ENCODE peak calls at places on chromosomes 4 and X, in four cellular contexts. X, U, F and Y are unnamed samples.

GRCh38 chrX:105315301-105315700 is 94.8 kb upstream of the TEX13A start:
- DNase-seq in X (no peak), U (no peak), F (no peak), Y (no peak)

GRCh38 chr4:4601803-4602369 is 60.0 kb upstream of the STX18 start:
- DNase-seq in X (no peak), U (no peak), F (no peak), Y (no peak)

GRCh38 chrX:72048515-72049455 is 82.9 kb downstream of the RTL5 start:
- DNase-seq in X (no peak), U (no peak), F (no peak), Y (no peak)

GRCh38 chr4:78557841-78558240 is 6.3 kb downstream of the ANXA3 start:
- DNase-seq in X (no peak), U (no peak), F (no peak), Y (no peak)

GRCh38 chr4:107196312-107196711 is 160.2 kb upstream of the DKK2 start:
- DNase-seq in X (no peak), U (no peak), F (no peak), Y (no peak)

GRCh38 chr4:132809298-132810032 is 339.6 kb upstream of the PCDH10 start:
- DNase-seq in X (no peak), U (no peak), F (no peak), Y (no peak)

GRCh38 chr4:162485486-162485885 is 321.7 kb upstream of the FSTL5 start:
- DNase-seq in X (no peak), U (no peak), F (no peak), Y (no peak)

GRCh38 chrX:50100188-50100587 is 100.6 kb downstream of the AKAP4 start:
- DNase-seq in X (no peak), U (no peak), F (no peak), Y (no peak)

GRCh38 chr4:72604324-72604723 is 35.3 kb upstream of the ADAMTS3 start:
- DNase-seq in X (no peak), U (no peak), F (no peak), Y (no peak)

GRCh38 chr4:161252520-161253141 is 911.2 kb downstream of the FSTL5 start:
- DNase-seq in X (no peak), U (no peak), F (no peak), Y (no peak)

GRCh38 chrX:49184294-49185061 is 1.7 kb downstream of the PRICKLE3 start:
- DNase-seq in X (peak; percentile 93), U (peak; percentile 92), F (peak; percentile 91), Y (peak; percentile 90)

GRCh38 chr4:5751918-5752802 is 41.2 kb downstream of the EVC start:
- DNase-seq in X (peak; percentile 44), U (no peak), F (no peak), Y (no peak)

GRCh38 chrX:15468036-15468435 is 25.1 kb downstream of the PIR start:
- DNase-seq in X (no peak), U (no peak), F (no peak), Y (peak; percentile 28)

GRCh38 chr4:152415980-152416379 is 119.9 kb downstream of the FBXW7 start:
- DNase-seq in X (no peak), U (no peak), F (no peak), Y (no peak)

GRCh38 chr4:175253184-175253902 is 335.2 kb downstream of the ADAM29 start:
- DNase-seq in X (no peak), U (no peak), F (no peak), Y (no peak)
- H3K9me3 ChIP-seq in X (no peaks in the 10 kb centered on the region), U (no peaks in the 10 kb centered on the region), F (peaks cover 6% of the 10 kb centered on the region), Y (no peaks in the 10 kb centered on the region)

DNA sequence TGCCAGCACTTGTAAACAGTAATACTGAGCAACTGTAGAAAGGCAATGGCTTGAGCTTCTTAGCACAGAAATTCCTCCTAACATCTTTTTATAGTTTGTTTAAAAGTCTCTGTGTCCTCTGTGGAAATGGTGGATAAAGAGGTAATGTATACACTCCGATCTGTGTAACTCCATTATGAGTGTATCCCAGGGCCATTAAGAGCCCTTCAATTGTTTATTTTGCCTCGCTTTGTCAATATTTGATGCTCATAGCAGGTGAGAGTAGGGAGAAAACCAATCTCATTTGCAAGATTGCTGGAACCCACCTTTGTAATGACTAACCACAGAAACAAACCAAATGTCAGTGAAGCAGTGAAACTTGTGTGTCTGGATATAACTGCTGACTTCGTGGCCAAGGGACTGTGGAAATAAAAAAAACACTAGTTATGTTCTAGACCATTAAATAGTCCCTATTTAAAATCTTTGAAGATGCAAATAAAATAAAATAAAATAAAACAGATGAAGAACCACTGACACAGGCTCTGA is 598.2 kb upstream of the BOD1L1 start:
- DNase-seq in X (no peak), U (no peak), F (no peak), Y (no peak)
- H3K9me3 ChIP-seq in X (no peaks in the 10 kb centered on the region), U (no peaks in the 10 kb centered on the region), F (no peaks in the 10 kb centered on the region), Y (no peaks in the 10 kb centered on the region)

GRCh38 chrX:19569121-19569805 is 54.0 kb upstream of the MAP3K15 start:
- DNase-seq in X (no peak), U (no peak), F (peak; percentile 68), Y (peak; percentile 83)

GRCh38 chrX:19568422-19568821 is 53.1 kb upstream of the MAP3K15 start:
- DNase-seq in X (no peak), U (no peak), F (no peak), Y (no peak)

GRCh38 chrX:19564606-19565005 is 49.3 kb upstream of the MAP3K15 start:
- DNase-seq in X (no peak), U (no peak), F (no peak), Y (no peak)

GRCh38 chrX:19565605-19566004 is 50.3 kb upstream of the MAP3K15 start:
- DNase-seq in X (no peak), U (no peak), F (no peak), Y (no peak)

DNA sequence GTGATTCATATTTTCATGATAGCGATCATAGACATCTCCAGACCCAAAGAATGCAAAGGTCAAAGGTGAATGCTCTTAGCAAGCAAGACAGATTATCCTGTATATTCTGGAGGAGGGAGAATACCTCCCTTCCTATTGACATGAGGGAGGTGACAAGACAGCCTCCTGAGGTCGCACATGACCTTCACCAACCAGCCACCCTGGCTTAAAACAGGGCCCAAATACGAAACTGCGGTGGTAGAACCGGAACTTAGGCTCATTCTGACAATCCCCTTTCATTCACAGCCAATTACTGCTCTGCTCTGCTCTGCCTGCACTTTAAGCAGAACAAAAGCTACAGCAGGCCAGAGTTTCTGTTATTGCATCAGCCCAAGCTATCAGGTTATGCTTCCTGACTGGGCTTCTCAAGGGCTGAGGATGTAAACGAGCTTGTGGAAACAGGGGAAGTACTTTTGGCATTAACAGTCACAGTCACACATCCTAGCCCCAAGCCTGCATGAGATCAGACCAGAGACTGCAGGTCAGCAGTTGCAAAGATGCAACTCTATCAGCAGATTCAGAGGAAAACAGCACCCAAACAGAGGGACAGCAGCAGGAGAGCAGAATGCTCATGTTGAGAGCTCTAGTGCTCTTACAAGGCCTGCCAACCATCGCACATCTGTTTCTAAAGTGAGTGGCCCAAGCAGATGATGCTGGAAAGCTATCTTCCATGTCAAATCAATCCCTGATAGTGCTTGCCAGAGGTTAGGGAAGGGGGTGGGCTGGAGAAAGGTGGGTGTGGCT is 51.2 kb upstream of the MAP3K15 start:
- DNase-seq in X (no peak), U (no peak), F (no peak), Y (no peak)
- H3K9me3 ChIP-seq in X (no peaks in the 10 kb centered on the region), U (no peaks in the 10 kb centered on the region), F (no peaks in the 10 kb centered on the region), Y (no peaks in the 10 kb centered on the region)

GRCh38 chr4:150033109-150033508 is 45.1 kb upstream of the DCLK2 start:
- DNase-seq in X (no peak), U (no peak), F (no peak), Y (no peak)
- H3K9me3 ChIP-seq in X (no peaks in the 10 kb centered on the region), U (no peaks in the 10 kb centered on the region), F (no peaks in the 10 kb centered on the region), Y (no peaks in the 10 kb centered on the region)

DNA sequence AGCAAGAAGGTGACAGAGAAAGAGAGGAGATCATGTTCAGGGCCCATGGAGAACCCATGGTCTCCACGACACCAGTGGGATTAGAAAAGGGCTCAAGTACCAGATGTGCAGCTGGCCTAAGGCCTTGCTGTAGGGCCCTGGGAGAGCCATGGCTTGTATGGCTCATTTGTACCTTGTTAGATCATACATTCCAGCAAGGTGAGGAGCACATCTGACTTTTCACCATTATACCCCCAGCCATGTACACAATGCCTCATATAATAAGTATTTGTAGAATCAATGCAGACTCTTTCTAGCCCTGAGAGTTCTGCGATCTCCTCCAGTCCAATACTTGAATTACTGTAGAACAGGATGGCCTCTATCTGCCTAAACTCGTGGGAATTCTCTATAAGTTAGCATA is 94.2 kb upstream of the MAP3K15 start:
- DNase-seq in X (no peak), U (no peak), F (no peak), Y (no peak)
- H3K9me3 ChIP-seq in X (no peaks in the 10 kb centered on the region), U (no peaks in the 10 kb centered on the region), F (no peaks in the 10 kb centered on the region), Y (no peaks in the 10 kb centered on the region)

DNA sequence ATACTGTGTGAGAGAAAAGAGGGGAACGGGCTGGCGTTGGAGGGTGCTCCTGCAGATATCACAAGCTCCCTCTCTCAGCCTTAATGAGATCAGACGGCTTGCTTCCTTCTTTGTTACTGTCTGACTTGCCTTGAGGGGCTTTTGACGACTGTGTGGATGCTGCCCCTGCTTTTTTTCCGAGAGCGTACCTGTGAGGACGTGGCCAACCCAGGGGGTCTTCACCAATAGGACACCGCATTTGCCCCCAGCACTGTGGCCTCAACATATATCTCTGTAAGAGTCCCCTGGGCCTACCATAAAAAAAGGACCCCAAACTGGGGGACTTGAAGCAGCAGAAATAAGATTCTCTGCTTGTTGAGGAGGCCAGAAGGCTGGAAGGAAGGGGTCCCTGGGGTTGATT is 143.9 kb downstream of the SHOX start:
- DNase-seq in X (peak; percentile 12), U (no peak), F (no peak), Y (no peak)
- H3K9me3 ChIP-seq in X (no peaks in the 10 kb centered on the region), U (no peaks in the 10 kb centered on the region), F (peaks cover 6% of the 10 kb centered on the region), Y (no peaks in the 10 kb centered on the region)